ENCODE peak calls at places on chromosome 19, in ten cellular contexts. S is A549; D is CD4-positive, CD25-positive, alpha-beta regulatory T cell; O is psoas muscle; M is left ventricle myocardium inferior; A is esophagus squamous epithelium; B is uterus; Q is cardiac muscle cell; H is H9; Y is ovary. Z is an unnamed sample.

GRCh38 chr19:12884926-12885748 is 1.9 kb downstream of the KLF1 start:
- DNase-seq in S (peak), D (peak), O (peak), M (peak), A (peak), B (no peak), Q (peak), H (peak), Y (peak), Z (peak)

GRCh38 chr19:29548483-29549085 is 22.8 kb downstream of the VSTM2B start:
- DNase-seq in S (no peak), D (no peak), O (no peak), M (no peak), A (no peak), B (no peak), Q (no peak), H (peak), Y (no peak), Z (peak)

GRCh38 chr19:17718988-17719711 is at the start of gene MAP1S:
- DNase-seq in S (peak), D (peak), O (peak), M (peak), A (no peak), B (peak), Q (peak), H (peak), Y (peak), Z (peak)

GRCh38 chr19:27822336-27822735 is 1390.6 kb downstream of the UQCRFS1 start:
- DNase-seq in S (no peak), D (no peak), O (no peak), M (no peak), A (no peak), B (no peak), Q (no peak), H (no peak), Y (no peak), Z (no peak)

GRCh38 chr19:48135411-48135810 is 24.8 kb upstream of the PLA2G4C start:
- DNase-seq in S (peak), D (no peak), O (no peak), M (no peak), A (no peak), B (no peak), Q (no peak), H (no peak), Y (no peak), Z (no peak)

GRCh38 chr19:13077233-13077632 is 25.4 kb downstream of the LYL1 start:
- DNase-seq in S (no peak), D (no peak), O (no peak), M (no peak), A (no peak), B (no peak), Q (no peak), H (no peak), Y (peak), Z (no peak)

GRCh38 chr19:43504426-43505185 is at the start of gene PHLDB3:
- DNase-seq in S (no peak), D (peak), O (peak), M (no peak), A (no peak), B (no peak), Q (peak), H (peak), Y (peak), Z (peak)

GRCh38 chr19:56177564-56178243 is 1.9 kb downstream of the GALP start:
- DNase-seq in S (no peak), D (no peak), O (no peak), M (no peak), A (no peak), B (no peak), Q (no peak), H (no peak), Y (no peak), Z (no peak)

GRCh38 chr19:35468637-35469036 is 20.6 kb downstream of the FFAR2 start:
- DNase-seq in S (peak), D (peak), O (no peak), M (peak), A (no peak), B (no peak), Q (peak), H (peak), Y (peak), Z (peak)

GRCh38 chr19:18633321-18633720 is 3.5 kb upstream of the KLHL26 start:
- DNase-seq in S (no peak), D (no peak), O (no peak), M (no peak), A (no peak), B (no peak), Q (no peak), H (no peak), Y (no peak), Z (no peak)

GRCh38 chr19:34265221-34265650 is 10.9 kb downstream of the GARRE1 start:
- DNase-seq in S (no peak), D (no peak), O (no peak), M (peak), A (no peak), B (no peak), Q (no peak), H (peak), Y (no peak), Z (no peak)

GRCh38 chr19:30034321-30034720 is 92.3 kb downstream of the URI1 start:
- DNase-seq in S (no peak), D (no peak), O (no peak), M (no peak), A (no peak), B (no peak), Q (no peak), H (no peak), Y (no peak), Z (no peak)

GRCh38 chr19:29404951-29405727 is 120.7 kb upstream of the VSTM2B start:
- DNase-seq in S (no peak), D (no peak), O (no peak), M (no peak), A (no peak), B (peak), Q (no peak), H (peak), Y (peak), Z (peak)

GRCh38 chr19:14054721-14055120 is 7.2 kb downstream of the PALM3 start:
- DNase-seq in S (no peak), D (no peak), O (no peak), M (no peak), A (no peak), B (no peak), Q (no peak), H (no peak), Y (no peak), Z (no peak)

GRCh38 chr19:13162749-13163608 is 12.8 kb downstream of the IER2 start:
- DNase-seq in S (no peak), D (peak), O (peak), M (peak), A (peak), B (peak), Q (peak), H (peak), Y (peak), Z (peak)

GRCh38 chr19:11405846-11406643 is 13.1 kb downstream of the RGL3 start:
- DNase-seq in S (no peak), D (no peak), O (no peak), M (no peak), A (no peak), B (no peak), Q (peak), H (peak), Y (peak), Z (peak)

GRCh38 chr19:3024870-3025515 is 4.1 kb downstream of the TLE2 start:
- DNase-seq in S (no peak), D (no peak), O (no peak), M (no peak), A (no peak), B (no peak), Q (no peak), H (peak), Y (no peak), Z (no peak)

GRCh38 chr19:34734601-34735103 is 609 bp downstream of the ZNF181 start:
- DNase-seq in S (no peak), D (no peak), O (no peak), M (no peak), A (no peak), B (no peak), Q (no peak), H (no peak), Y (no peak), Z (no peak)

GRCh38 chr19:13881692-13882418 is 4.9 kb downstream of the NANOS3 start:
- DNase-seq in S (no peak), D (no peak), O (peak), M (no peak), A (no peak), B (no peak), Q (peak), H (no peak), Y (no peak), Z (no peak)

GRCh38 chr19:29680447-29680846 is 15.2 kb downstream of the PLEKHF1 start:
- DNase-seq in S (no peak), D (peak), O (peak), M (peak), A (peak), B (no peak), Q (no peak), H (no peak), Y (no peak), Z (peak)

GRCh38 chr19:48608798-48609263 is 2.3 kb downstream of the SPACA4 start:
- DNase-seq in S (peak), D (peak), O (no peak), M (no peak), A (no peak), B (no peak), Q (peak), H (peak), Y (no peak), Z (no peak)

GRCh38 chr19:16569609-16570320 is 2.5 kb downstream of the SLC35E1 start:
- DNase-seq in S (no peak), D (no peak), O (no peak), M (no peak), A (no peak), B (no peak), Q (no peak), H (no peak), Y (no peak), Z (peak)

GRCh38 chr19:11633223-11633622 is 35.9 kb downstream of the ZNF627 start:
- DNase-seq in S (no peak), D (no peak), O (no peak), M (no peak), A (no peak), B (no peak), Q (no peak), H (no peak), Y (no peak), Z (no peak)

GRCh38 chr19:42130254-42130573 is 2.0 kb downstream of the POU2F2 start:
- DNase-seq in S (no peak), D (no peak), O (no peak), M (no peak), A (no peak), B (no peak), Q (no peak), H (no peak), Y (no peak), Z (no peak)

DNA sequence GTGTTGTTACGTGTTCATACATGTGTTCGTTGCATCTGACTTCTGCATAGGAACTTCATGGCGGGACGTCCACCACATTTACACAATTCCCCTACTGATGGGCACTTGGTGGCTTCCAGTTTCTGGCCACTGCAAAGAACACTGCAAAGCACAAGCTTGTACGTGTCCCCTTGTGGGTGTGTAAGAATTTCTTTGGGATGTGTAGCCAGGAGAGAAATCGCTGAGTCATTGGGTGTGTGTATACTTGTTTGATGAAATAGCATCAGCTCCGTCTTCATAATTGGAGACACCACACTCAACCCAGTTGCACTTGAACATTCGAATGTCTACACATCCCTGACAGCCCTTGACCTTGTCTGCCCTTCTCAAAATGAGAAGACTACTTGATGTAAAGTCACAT is 19.2 kb downstream of the KLK5 start:
- DNase-seq in S (no peak), D (no peak), O (no peak), M (no peak), A (no peak), B (no peak), Q (peak), H (no peak), Y (no peak), Z (no peak)
- H3K27ac ChIP-seq in S (peak), D (no peak), O (no peak), M (no peak), A (peak), B (no peak), Q (no peak), H (no peak), Y (no peak), Z (no peak)

GRCh38 chr19:39671739-39672363 is 16.1 kb downstream of the LGALS16 start:
- DNase-seq in S (peak), D (peak), O (no peak), M (no peak), A (no peak), B (no peak), Q (peak), H (peak), Y (no peak), Z (no peak)
- H3K27ac ChIP-seq in S (no peak), D (no peak), O (no peak), M (no peak), A (no peak), B (no peak), Q (no peak), H (no peak), Y (no peak), Z (no peak)

GRCh38 chr19:952049-952679 is 26.3 kb downstream of the ARID3A start:
- DNase-seq in S (no peak), D (no peak), O (no peak), M (no peak), A (no peak), B (no peak), Q (no peak), H (no peak), Y (no peak), Z (no peak)

GRCh38 chr19:954672-955494 is 29.0 kb downstream of the ARID3A start:
- DNase-seq in S (no peak), D (no peak), O (no peak), M (no peak), A (no peak), B (no peak), Q (peak), H (no peak), Y (no peak), Z (peak)

GRCh38 chr19:952680-953500 is 27.1 kb downstream of the ARID3A start:
- DNase-seq in S (no peak), D (no peak), O (no peak), M (no peak), A (no peak), B (no peak), Q (peak), H (no peak), Y (no peak), Z (no peak)

GRCh38 chr19:954272-954671 is 28.4 kb downstream of the ARID3A start:
- DNase-seq in S (no peak), D (no peak), O (no peak), M (no peak), A (no peak), B (no peak), Q (no peak), H (no peak), Y (no peak), Z (no peak)

DNA sequence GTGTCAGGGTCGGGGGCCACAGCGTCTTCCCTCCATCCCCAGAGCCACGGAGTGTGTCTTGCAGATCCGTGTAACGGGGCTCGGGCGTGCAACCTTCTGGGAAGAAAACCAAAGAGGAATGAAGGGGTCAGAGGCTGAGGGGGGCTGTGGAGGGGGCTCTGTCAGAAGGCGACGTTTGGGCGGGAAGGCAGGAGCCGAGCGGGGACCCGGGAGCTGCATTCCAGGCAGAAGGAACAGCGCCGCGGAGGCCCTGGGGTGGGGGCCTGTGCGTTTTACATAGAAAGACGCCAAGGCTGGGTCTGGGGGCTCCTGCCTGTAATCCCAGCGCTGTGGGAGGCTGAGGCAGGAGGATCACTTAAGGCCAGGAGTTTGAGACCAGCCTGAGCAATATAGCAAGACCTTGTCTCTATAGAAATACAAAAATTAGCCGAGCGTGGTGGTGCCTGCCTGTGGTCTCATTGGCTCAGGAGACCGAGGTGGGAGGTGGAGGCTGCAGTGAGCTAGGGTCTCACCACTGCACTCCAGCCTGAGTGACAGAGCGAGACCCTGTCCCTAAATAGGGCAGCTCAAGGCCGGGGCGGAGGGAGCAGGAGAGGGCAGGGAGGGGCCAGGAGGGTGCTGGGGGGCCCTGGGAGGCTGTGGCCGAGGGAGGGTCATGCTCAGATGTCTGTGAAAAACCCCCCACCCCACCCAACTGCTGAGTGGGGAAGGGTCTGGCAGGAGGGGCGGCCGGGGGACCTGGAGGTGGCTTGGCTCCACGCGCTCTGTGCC is 27.9 kb downstream of the ARID3A start:
- DNase-seq in S (no peak), D (no peak), O (no peak), M (no peak), A (no peak), B (no peak), Q (peak), H (peak), Y (no peak), Z (peak)
- H3K27ac ChIP-seq in S (peak), D (no peak), O (no peak), M (no peak), A (no peak), B (no peak), Q (peak), H (no peak), Y (no peak), Z (no peak)

DNA sequence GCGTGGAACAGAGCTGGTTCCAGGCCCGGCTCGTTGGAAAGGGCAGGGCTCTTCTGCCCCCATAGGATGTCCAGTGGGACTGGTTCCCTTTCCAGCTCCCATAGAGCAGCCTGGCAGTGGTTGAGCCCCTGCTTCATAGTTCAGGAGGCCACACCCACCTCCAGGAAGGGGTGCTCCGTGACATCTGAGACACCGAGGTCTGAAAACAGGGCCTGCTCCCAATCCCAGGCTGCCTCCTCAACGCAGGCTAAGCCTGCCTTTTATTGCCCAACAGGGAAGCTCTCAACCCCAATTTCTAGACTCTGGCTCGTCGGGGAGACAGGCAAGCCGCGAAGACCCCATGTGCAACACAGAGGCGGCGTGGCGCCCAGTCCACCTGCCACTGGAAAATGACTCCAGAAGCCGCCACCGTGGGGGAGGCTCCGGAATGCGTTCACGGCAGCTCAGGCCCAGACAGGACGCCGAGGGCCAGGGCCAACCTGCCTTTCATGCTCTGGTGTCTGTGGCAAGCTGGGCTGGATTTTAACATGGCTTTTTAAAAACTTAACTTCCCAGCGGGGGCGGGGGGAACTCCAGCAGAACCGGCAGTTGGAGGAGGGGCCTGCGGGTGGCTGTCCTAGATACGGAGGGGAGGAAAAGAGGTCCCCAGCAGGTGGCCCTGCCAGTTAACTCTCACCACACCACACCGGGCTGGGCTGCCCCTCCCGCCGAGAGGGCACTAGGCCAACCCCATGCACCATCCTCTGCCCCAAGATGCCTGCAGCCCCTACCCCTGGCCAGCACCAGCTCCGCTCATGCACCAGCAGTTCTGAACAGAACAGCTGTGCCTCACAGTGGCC is 17.9 kb upstream of the TINCR start:
- DNase-seq in S (no peak), D (no peak), O (no peak), M (no peak), A (no peak), B (peak), Q (no peak), H (peak), Y (no peak), Z (no peak)
- H3K27ac ChIP-seq in S (no peak), D (peak), O (peak), M (peak), A (peak), B (no peak), Q (peak), H (no peak), Y (no peak), Z (no peak)